ENCODE peak calls at places on chromosomes 12 and 14, in seven cellular contexts. I is CD4-positive, alpha-beta memory T cell; H is GF-D8; V is NCI-H1092 treated with DMSO at 0.1 percent for 48 hours; Z is foreskin fibroblast; G is activated CD4-positive, alpha-beta T cell treated with anti-CD3 and anti-CD28 coated beads, Interleukin-2, amount 50 U/mL, for 1 hour; A is nucleus accumbens. X is an unnamed sample.
A peak's percentile ranks its signal among the peaks of the same experiment; 100 is the strongest.

GRCh38 chr14:104851896-104852663 is 13.0 kb upstream of the CEP170B start:
- DNase-seq in V (no peak), I (no peak), A (no peak), H (no peak), G (no peak), Z (no peak), X (peak; percentile 29)

GRCh38 chr12:8648598-8649205 is 13.9 kb downstream of the MFAP5 start:
- DNase-seq in V (no peak), I (no peak), H (no peak), G (peak; percentile 15), Z (no peak), A (no peak), X (no peak)

GRCh38 chr12:120089105-120089504 is 27.4 kb downstream of the RAB35 start:
- DNase-seq in H (no peak), Z (no peak), V (no peak), A (no peak), I (no peak), G (no peak), X (no peak)

GRCh38 chr12:65725376-65725775 is 98.9 kb upstream of the HMGA2 start:
- DNase-seq in Z (no peak), A (no peak), H (no peak), V (no peak), I (no peak), G (no peak), X (peak; percentile 12)

GRCh38 chr14:72894623-72895378 is 900 bp upstream of the DPF3 start:
- DNase-seq in V (peak; percentile 32), I (no peak), H (no peak), A (no peak), Z (no peak), G (peak; percentile 2), X (no peak)

GRCh38 chr14:93173943-93174395 is 10.7 kb downstream of the MOAP1 start:
- DNase-seq in V (no peak), G (no peak), A (peak; percentile 78), I (no peak), Z (no peak), H (no peak), X (no peak)

GRCh38 chr14:61322011-61322798 is 826 bp downstream of the PRKCH start:
- DNase-seq in V (peak; percentile 22), G (peak; percentile 45), H (no peak), A (no peak), Z (no peak), I (peak; percentile 67), X (no peak)

GRCh38 chr12:132488127-132489077 is 1.5 kb upstream of the FBRSL1 start:
- DNase-seq in I (peak; percentile 66), H (peak; percentile 38), G (peak; percentile 27), A (no peak), Z (no peak), V (no peak), X (no peak)

GRCh38 chr14:24224618-24225071 is 7.5 kb downstream of the NEDD8 start:
- DNase-seq in H (no peak), A (no peak), I (no peak), G (no peak), Z (peak; percentile 59), V (no peak), X (peak; percentile 84)

GRCh38 chr12:69821441-69822204 is 3.4 kb upstream of the MYRFL start:
- DNase-seq in A (no peak), I (no peak), V (peak; percentile 22), G (no peak), H (no peak), Z (peak; percentile 2), X (no peak)

GRCh38 chr14:82879949-82880535 is 1346.4 kb upstream of the SEL1L start:
- DNase-seq in A (no peak), G (no peak), V (no peak), Z (no peak), I (no peak), H (no peak), X (no peak)

GRCh38 chr12:11719678-11720099 is 70.2 kb downstream of the ETV6 start:
- DNase-seq in G (peak; percentile 11), V (no peak), H (peak; percentile 16), Z (peak; percentile 96), A (no peak), I (no peak), X (peak; percentile 95)

GRCh38 chr12:57849035-57849434 is 2.5 kb upstream of the CTDSP2 start:
- DNase-seq in G (no peak), Z (no peak), H (no peak), I (no peak), V (no peak), A (no peak), X (no peak)

GRCh38 chr14:68510201-68510600 is 282.7 kb downstream of the ZFP36L1 start:
- DNase-seq in V (no peak), Z (peak; percentile 93), A (no peak), I (no peak), H (no peak), G (no peak), X (peak; percentile 90)

GRCh38 chr12:84922721-84923120 is 10.1 kb upstream of the SLC6A15 start:
- DNase-seq in V (no peak), G (no peak), Z (peak; percentile 80), H (no peak), A (no peak), I (no peak), X (no peak)

GRCh38 chr12:118537481-118537917 is 161.1 kb downstream of the SUDS3 start:
- DNase-seq in Z (no peak), V (peak; percentile 44), A (peak; percentile 11), G (no peak), I (no peak), H (no peak), X (no peak)